ENCODE peak calls at places on chromosomes 3 and 15, in four cellular contexts. T is HCT116, Y is breast epithelium, D is GM23338. M is an unnamed sample.

GRCh38 chr3:72821170-72821781 is 27.0 kb downstream of the SHQ1 start:
- DNase-seq in Y (peak; percentile 39), T (no peak), D (no peak), M (no peak)

GRCh38 chr15:62306851-62307504 is 141.9 kb upstream of the C2CD4B start:
- DNase-seq in D (peak; percentile 96), T (peak; percentile 68), Y (peak; percentile 24), M (no peak)

GRCh38 chr3:51876186-51876585 is 785 bp upstream of the IQCF5 start:
- DNase-seq in T (no peak), Y (no peak), D (no peak), M (peak; percentile 90)

GRCh38 chr3:53199834-53200233 is 38.8 kb downstream of the PRKCD start:
- DNase-seq in T (no peak), Y (no peak), D (no peak), M (no peak)

GRCh38 chr3:117252208-117252607 is 542.6 kb downstream of the TUSC7 start:
- DNase-seq in Y (no peak), T (no peak), D (no peak), M (no peak)

GRCh38 chr3:56923546-56924224 is 121.9 kb upstream of the ARHGEF3 start:
- DNase-seq in Y (peak; percentile 42), T (peak; percentile 18), D (peak; percentile 49), M (no peak)

GRCh38 chr15:90592144-90592887 is 62.6 kb downstream of the CRTC3 start:
- DNase-seq in D (no peak), T (no peak), Y (no peak), M (no peak)

GRCh38 chr15:83734487-83734886 is 80.6 kb downstream of the ADAMTSL3 start:
- DNase-seq in Y (no peak), D (peak; percentile 53), T (peak; percentile 18), M (no peak)

GRCh38 chr3:147758786-147759185 is 349.6 kb downstream of the ZIC1 start:
- DNase-seq in T (no peak), Y (no peak), D (no peak), M (no peak)

GRCh38 chr15:69554321-69554961 is 101.8 kb downstream of the RPLP1 start:
- DNase-seq in T (no peak), Y (no peak), D (no peak), M (no peak)

GRCh38 chr3:155313303-155313702 is 19.8 kb upstream of the STRIT1 start:
- DNase-seq in D (no peak), Y (no peak), T (no peak), M (no peak)

GRCh38 chr3:176167272-176167671 is 1030.0 kb downstream of the TBL1XR1 start:
- DNase-seq in D (no peak), Y (no peak), T (peak; percentile 41), M (no peak)

GRCh38 chr3:177615015-177615414 is 417.7 kb upstream of the TBL1XR1 start:
- DNase-seq in T (no peak), Y (peak; percentile 83), D (no peak), M (peak; percentile 93)

GRCh38 chr3:166274342-166274741 is 437.1 kb upstream of the BCHE start:
- DNase-seq in Y (no peak), T (no peak), D (no peak), M (no peak)

GRCh38 chr3:139309046-139309660 is 34.7 kb upstream of the MRPS22 start:
- DNase-seq in D (no peak), T (no peak), Y (no peak), M (no peak)

GRCh38 chr3:8301977-8302589 is 199.5 kb upstream of the LMCD1 start:
- DNase-seq in Y (no peak), D (peak; percentile 75), T (peak; percentile 35), M (peak; percentile 45)

GRCh38 chr3:23406576-23406975 is 203.4 kb downstream of the UBE2E2 start:
- DNase-seq in Y (no peak), T (no peak), D (no peak), M (no peak)

DNA sequence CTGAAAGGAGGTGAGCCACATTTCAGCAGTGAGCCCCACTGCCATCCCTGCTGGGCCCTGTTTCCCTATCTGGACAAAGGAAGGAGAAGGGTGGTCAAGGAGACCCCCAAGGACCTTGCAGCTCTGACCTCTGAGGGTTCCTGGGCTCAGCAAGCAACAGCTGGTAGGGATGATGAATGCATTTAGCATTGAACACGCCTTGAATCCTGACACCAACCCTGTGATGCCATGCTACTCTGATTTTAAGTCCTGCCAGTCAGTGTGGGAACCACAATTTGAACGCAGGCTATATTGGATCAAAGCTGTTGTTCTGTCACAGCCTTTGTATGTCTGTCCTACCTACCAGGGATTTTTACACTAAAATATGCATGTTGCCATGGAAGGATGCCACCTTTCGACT is 6.5 kb downstream of the MPI start:
- DNase-seq in D (no peak), T (no peak), Y (no peak), M (no peak)
- TF ChIP-seq POLR2AphosphoS5 in D (no peak), T (no peak), Y (no peak), M (no peak)

DNA sequence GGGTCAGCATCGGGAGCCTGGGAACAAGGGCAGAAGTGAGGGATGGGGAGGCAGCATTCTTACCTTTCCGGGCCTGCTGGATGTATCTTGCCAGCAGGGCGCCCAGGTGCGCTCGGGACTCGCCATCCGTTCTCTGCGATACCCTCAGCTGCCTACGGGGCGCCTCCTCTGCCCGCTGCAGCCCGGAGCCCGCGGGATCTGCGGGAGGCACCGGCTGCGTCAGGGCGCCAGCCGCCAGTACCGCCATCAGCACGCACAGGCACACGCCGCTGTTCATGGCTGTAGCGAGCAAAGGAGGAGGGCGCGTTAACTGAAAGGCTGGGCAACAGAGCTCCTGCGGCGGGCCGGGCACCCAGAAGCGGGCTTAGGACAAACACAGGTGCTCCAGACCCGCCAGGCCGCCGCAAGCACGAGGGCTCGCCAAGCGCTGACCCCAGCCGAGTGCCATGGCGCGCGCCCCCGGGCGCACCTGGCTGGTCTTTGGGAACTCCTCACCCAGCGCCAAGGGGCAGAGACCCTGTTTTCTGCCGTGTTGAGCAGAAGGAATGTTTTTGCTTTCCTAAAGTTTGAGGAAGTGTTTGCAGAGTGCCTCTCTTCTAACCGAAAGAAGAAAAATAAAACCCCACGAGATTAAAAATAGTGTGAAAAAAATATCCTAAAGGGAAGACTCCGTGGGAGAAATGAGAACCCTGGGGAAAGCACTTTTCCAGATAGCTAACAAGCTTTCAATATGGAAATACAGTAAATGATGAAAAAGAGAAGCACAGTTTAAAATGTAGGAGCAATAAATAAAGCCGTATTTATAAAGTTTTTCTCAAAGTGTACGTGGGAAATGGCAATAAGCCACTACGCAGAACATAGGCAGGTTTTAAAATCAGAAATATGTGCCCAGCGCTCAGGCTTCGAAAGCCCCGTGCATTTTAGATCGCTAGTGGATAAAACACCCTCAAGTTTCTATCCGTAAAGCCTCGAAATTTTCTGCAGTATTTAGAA is 2.3 kb downstream of the CCK start:
- DNase-seq in T (peak; percentile 18), Y (no peak), D (peak; percentile 85), M (no peak)
- TF ChIP-seq CTCF in T (no peak), Y (peak; percentile 10), D (no peak), M (no peak)

DNA sequence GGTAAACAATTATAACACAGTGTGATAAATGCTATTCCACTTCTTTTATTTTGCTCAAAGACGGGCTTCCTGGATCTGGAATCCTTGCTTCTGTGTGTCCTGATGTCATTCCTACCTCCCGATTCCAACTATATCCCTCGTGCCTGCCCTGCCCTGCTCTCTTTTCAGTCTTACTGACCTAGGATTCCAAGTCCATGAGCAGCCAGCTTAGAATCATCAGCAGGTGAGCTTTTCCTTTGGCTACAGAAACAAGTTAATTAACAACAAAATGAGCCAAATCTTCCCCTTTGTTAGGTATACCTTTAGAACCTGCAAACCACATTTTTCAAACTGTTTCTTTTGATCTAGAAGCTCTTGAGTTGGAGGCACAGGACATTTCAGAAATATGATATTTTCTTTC is 21.9 kb upstream of the KPNA1 start:
- DNase-seq in Y (no peak), D (peak; percentile 74), T (no peak), M (no peak)
- TF ChIP-seq POLR2AphosphoS5 in Y (no peak), D (no peak), T (no peak), M (no peak)

GRCh38 chr15:40782609-40783227 is 12.9 kb downstream of the C15orf62 start:
- DNase-seq in D (peak; percentile 81), T (peak; percentile 68), Y (peak; percentile 48), M (no peak)
- TF ChIP-seq CTCF in D (peak; percentile 93), T (peak; percentile 92), Y (peak; percentile 64), M (no peak)

DNA sequence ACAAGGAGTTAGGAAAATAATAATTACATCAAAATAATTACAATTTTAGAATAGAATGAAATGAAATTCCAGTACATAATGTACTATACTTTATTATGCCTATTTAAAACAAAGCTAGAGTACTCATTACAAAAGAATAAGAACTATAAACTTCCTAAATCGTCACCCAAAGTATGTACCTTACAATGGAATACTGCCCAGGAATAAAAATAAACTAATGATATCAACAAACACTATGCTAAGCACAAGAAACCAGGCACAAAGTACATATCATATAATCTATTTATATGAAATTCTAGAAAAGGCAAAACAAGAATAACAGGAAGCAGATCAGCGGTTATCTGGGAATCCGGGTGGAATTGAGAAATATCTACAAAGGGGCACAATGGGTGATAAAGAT is 84.7 kb downstream of the MYO9A start:
- DNase-seq in T (no peak), D (no peak), Y (no peak), M (no peak)
- TF ChIP-seq POLR2AphosphoS5 in T (no peak), D (no peak), Y (no peak), M (no peak)

GRCh38 chr15:73464602-73465001 is 21.6 kb downstream of the REC114 start:
- DNase-seq in T (no peak), Y (no peak), D (peak; percentile 71), M (no peak)
- TF ChIP-seq CTCF in T (no peak), Y (no peak), D (peak; percentile 53), M (no peak)

DNA sequence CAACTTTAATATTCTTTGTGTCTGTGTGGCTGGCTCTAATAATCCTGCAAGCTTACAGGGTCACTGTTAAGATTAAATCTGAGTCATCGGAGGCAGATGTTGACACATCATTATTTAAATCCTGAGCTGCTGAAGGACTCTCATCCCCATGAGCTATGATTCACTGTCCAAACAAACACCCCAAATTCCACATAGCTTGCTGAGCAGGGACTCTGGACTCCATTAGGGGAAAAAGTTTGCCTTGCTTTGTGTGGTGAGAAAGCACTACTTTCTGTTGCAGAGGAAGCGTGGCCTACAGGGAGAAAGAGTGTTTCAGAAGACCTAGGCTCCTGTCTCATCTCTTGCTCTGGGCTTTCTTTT is 213.7 kb downstream of the PDCD6IP start:
- DNase-seq in Y (no peak), D (no peak), T (peak; percentile 7), M (no peak)
- TF ChIP-seq POLR2AphosphoS5 in Y (no peak), D (no peak), T (no peak), M (no peak)

GRCh38 chr3:195227871-195228270 is 43.1 kb downstream of the XXYLT1 start:
- DNase-seq in Y (no peak), T (no peak), D (no peak), M (no peak)

GRCh38 chr3:195224980-195225580 is 45.9 kb downstream of the XXYLT1 start:
- DNase-seq in Y (no peak), D (no peak), T (no peak), M (no peak)

GRCh38 chr3:195224156-195224979 is 46.6 kb downstream of the XXYLT1 start:
- DNase-seq in Y (no peak), T (no peak), D (peak; percentile 30), M (no peak)

GRCh38 chr3:195226445-195226844 is 44.5 kb downstream of the XXYLT1 start:
- DNase-seq in T (no peak), Y (no peak), D (no peak), M (no peak)

GRCh38 chr3:195226900-195227447 is 44.0 kb downstream of the XXYLT1 start:
- DNase-seq in Y (no peak), T (no peak), D (peak; percentile 45), M (peak; percentile 62)
- TF ChIP-seq CTCF in Y (peak; percentile 14), T (peak; percentile 5), D (peak; percentile 70), M (peak; percentile 29)